ENCODE peak calls at places on chromosomes 7 and 10, in ten cellular contexts. B is IMR-90, A is tibial nerve, F is A549, P is adrenal gland, H is heart left ventricle, K is HCT116, N is gastrocnemius medialis, U is uterus, L is spleen. G is an unnamed sample. For H3K4me1, the result is how much of the 10 kb centered on the place peaks cover.

GRCh38 chr10:71291501-71291900 is 27.6 kb upstream of the SLC29A3 start:
- DNase-seq in B (no peak), A (no peak), F (no peak), P (no peak), H (no peak), K (no peak), N (no peak), U (no peak), L (no peak), G (no peak)

GRCh38 chr10:126277177-126277576 is 111.1 kb downstream of the ADAM12 start:
- DNase-seq in B (no peak), A (no peak), F (no peak), P (no peak), H (no peak), K (no peak), N (no peak), U (no peak), L (no peak), G (no peak)

GRCh38 chr7:107856806-107857540 is 34.0 kb upstream of the DLD start:
- DNase-seq in B (no peak), A (no peak), F (no peak), P (no peak), H (no peak), K (no peak), N (no peak), U (no peak), L (no peak), G (no peak)

GRCh38 chr10:69583106-69583505 is 9.9 kb upstream of the NEUROG3 start:
- DNase-seq in B (no peak), A (no peak), F (no peak), P (no peak), H (no peak), K (no peak), N (no peak), U (no peak), L (no peak), G (no peak)

GRCh38 chr7:85186083-85186520 is 754 bp downstream of the SEMA3D start:
- DNase-seq in B (peak), A (no peak), F (peak), P (peak), H (peak), K (no peak), N (no peak), U (peak), L (peak), G (no peak)

GRCh38 chr10:16408379-16408778 is 28.4 kb upstream of the PTER start:
- DNase-seq in B (no peak), A (no peak), F (no peak), P (no peak), H (no peak), K (no peak), N (no peak), U (no peak), L (no peak), G (no peak)

GRCh38 chr10:35822316-35822715 is 180.2 kb upstream of the FZD8 start:
- DNase-seq in B (peak), A (peak), F (no peak), P (peak), H (peak), K (no peak), N (peak), U (peak), L (no peak), G (no peak)

GRCh38 chr10:19658622-19659233 is 157.5 kb upstream of the PLXDC2 start:
- DNase-seq in B (no peak), A (no peak), F (no peak), P (no peak), H (no peak), K (no peak), N (no peak), U (no peak), L (no peak), G (no peak)

GRCh38 chr7:130853503-130854279 is 119.7 kb upstream of the KLF14 start:
- DNase-seq in B (peak), A (no peak), F (peak), P (no peak), H (no peak), K (peak), N (no peak), U (no peak), L (no peak), G (no peak)
- H3K4me1 ChIP-seq in B (under half), A (under half), F (under half), P (under half), H (under half), K (under half), N (under half), U (under half), L (under half), G (under half)

DNA sequence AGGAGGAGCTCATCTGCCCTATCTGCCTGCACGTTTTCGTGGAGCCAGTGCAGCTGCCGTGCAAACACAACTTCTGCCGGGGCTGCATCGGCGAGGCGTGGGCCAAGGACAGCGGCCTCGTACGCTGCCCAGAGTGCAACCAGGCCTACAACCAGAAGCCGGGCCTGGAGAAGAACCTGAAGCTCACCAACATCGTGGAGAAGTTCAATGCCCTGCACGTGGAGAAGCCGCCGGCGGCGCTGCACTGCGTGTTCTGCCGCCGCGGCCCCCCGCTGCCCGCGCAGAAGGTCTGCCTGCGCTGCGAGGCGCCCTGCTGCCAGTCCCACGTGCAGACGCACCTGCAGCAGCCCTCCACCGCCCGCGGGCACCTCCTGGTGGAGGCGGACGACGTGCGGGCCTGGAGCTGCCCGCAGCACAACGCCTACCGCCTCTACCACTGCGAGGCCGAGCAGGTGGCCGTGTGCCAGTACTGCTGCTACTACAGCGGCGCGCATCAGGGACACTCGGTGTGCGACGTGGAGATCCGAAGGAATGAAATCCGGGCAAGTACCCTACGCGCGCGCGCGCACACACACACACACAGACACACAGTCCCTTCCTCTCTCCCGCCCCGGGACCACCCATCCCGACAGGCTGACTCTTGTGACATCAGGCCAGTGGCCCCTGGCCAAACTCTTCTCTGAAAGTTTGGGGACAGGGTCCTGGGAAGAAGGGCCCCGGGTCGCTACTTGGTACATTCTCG is 538 bp downstream of the TRIM8 start:
- DNase-seq in B (peak), A (peak), F (peak), P (peak), H (peak), K (peak), N (peak), U (peak), L (peak), G (peak)
- TF ChIP-seq POLR2A in B (no peak), A (no peak), F (peak), P (no peak), H (no peak), K (peak), N (no peak), U (no peak), L (peak), G (peak)

GRCh38 chr7:18390523-18390907 is 105.0 kb upstream of the HDAC9 start:
- DNase-seq in B (no peak), A (no peak), F (no peak), P (no peak), H (no peak), K (no peak), N (no peak), U (no peak), L (no peak), G (no peak)

GRCh38 chr7:18384491-18385143 is 110.9 kb upstream of the HDAC9 start:
- DNase-seq in B (no peak), A (no peak), F (no peak), P (no peak), H (no peak), K (no peak), N (no peak), U (no peak), L (no peak), G (no peak)

GRCh38 chr7:18386590-18386989 is 109.0 kb upstream of the HDAC9 start:
- DNase-seq in B (no peak), A (no peak), F (no peak), P (no peak), H (no peak), K (no peak), N (no peak), U (no peak), L (no peak), G (no peak)

DNA sequence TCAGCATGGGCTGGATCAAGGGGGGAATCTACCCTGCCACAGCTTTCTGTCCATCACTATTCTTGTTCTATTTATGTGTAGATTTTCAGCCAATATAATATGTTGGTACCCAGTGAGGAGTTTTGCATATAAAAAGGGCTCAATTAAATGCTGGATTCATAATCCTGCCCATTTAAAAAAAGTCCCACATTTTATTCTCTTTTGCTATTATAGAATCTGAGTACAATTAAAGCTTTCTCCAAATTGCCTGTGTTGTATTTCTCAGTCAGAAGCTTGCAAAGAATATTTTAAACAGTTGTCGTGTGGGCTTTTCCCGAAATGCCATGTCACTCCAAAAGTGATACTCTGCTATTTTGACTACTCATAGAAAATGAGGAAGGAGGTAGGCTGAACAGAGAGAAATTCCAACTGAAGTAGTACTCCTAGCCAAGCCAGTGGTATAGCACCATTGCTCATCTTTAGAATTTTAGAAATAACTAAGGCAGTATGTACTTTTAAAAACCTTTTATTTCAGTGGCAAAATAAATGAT is 108.3 kb upstream of the HDAC9 start:
- DNase-seq in B (no peak), A (no peak), F (no peak), P (no peak), H (no peak), K (no peak), N (no peak), U (no peak), L (no peak), G (no peak)
- H3K4me1 ChIP-seq in B (under half), A (under half), F (under half), P (under half), H (under half), K (under half), N (under half), U (under half), L (under half), G (under half)

GRCh38 chr7:29565634-29565981 is 2.0 kb downstream of the PRR15 start:
- DNase-seq in B (no peak), A (no peak), F (no peak), P (no peak), H (no peak), K (no peak), N (no peak), U (no peak), L (peak), G (no peak)

GRCh38 chr7:29564455-29565185 is 985 bp downstream of the PRR15 start:
- DNase-seq in B (peak), A (no peak), F (peak), P (peak), H (peak), K (no peak), N (no peak), U (peak), L (peak), G (no peak)

GRCh38 chr7:29565186-29565540 is 1.5 kb downstream of the PRR15 start:
- DNase-seq in B (peak), A (no peak), F (no peak), P (no peak), H (no peak), K (no peak), N (no peak), U (no peak), L (no peak), G (no peak)

GRCh38 chr7:29562307-29562706 is 1.3 kb upstream of the PRR15 start:
- DNase-seq in B (no peak), A (no peak), F (no peak), P (no peak), H (no peak), K (no peak), N (no peak), U (no peak), L (no peak), G (no peak)

GRCh38 chr7:29563590-29564454 is at the start of gene PRR15:
- DNase-seq in B (no peak), A (no peak), F (peak), P (peak), H (peak), K (peak), N (no peak), U (peak), L (peak), G (no peak)
- TF ChIP-seq POLR2A in B (no peak), A (no peak), F (no peak), P (no peak), H (no peak), K (no peak), N (no peak), U (peak), L (no peak), G (no peak)

GRCh38 chr7:143379607-143380263 is 1.4 kb upstream of the ZYX start:
- DNase-seq in B (no peak), A (no peak), F (no peak), P (no peak), H (no peak), K (peak), N (no peak), U (no peak), L (no peak), G (no peak)
- H3K4me1 ChIP-seq in B (under half), A (under half), F (under half), P (under half), H (under half), K (under half), N (under half), U (under half), L (half or more), G (half or more)

GRCh38 chr7:123673137-123673732 is 17.6 kb downstream of the LMOD2 start:
- DNase-seq in B (no peak), A (no peak), F (no peak), P (no peak), H (no peak), K (no peak), N (no peak), U (no peak), L (no peak), G (no peak)
- TF ChIP-seq POLR2A in B (no peak), A (no peak), F (no peak), P (no peak), H (no peak), K (no peak), N (no peak), U (no peak), L (no peak), G (no peak)

GRCh38 chr10:44853148-44853734 is 57.9 kb upstream of the TMEM72 start:
- DNase-seq in B (peak), A (no peak), F (no peak), P (peak), H (no peak), K (no peak), N (no peak), U (no peak), L (no peak), G (no peak)
- H3K4me1 ChIP-seq in B (under half), A (under half), F (under half), P (under half), H (under half), K (under half), N (under half), U (under half), L (under half), G (under half)

GRCh38 chr10:124737221-124737620 is 7.0 kb downstream of the FAM53B start:
- DNase-seq in B (no peak), A (peak), F (no peak), P (no peak), H (no peak), K (no peak), N (no peak), U (no peak), L (no peak), G (no peak)
- TF ChIP-seq POLR2A in B (no peak), A (no peak), F (no peak), P (no peak), H (no peak), K (no peak), N (no peak), U (no peak), L (no peak), G (no peak)

GRCh38 chr10:102405108-102405561 is 9.6 kb downstream of the NFKB2 start:
- DNase-seq in B (no peak), A (no peak), F (no peak), P (no peak), H (no peak), K (no peak), N (no peak), U (no peak), L (no peak), G (no peak)

GRCh38 chr10:102404361-102405107 is 9.0 kb downstream of the NFKB2 start:
- DNase-seq in B (no peak), A (no peak), F (no peak), P (no peak), H (peak), K (no peak), N (no peak), U (no peak), L (no peak), G (no peak)

GRCh38 chr10:102407641-102407943 is 11.0 kb downstream of the PSD start:
- DNase-seq in B (no peak), A (no peak), F (no peak), P (no peak), H (no peak), K (no peak), N (no peak), U (no peak), L (no peak), G (no peak)

GRCh38 chr10:102403115-102403514 is 7.6 kb downstream of the NFKB2 start:
- DNase-seq in B (no peak), A (no peak), F (no peak), P (no peak), H (no peak), K (no peak), N (no peak), U (no peak), L (no peak), G (no peak)

GRCh38 chr10:102405632-102406031 is 10.1 kb downstream of the NFKB2 start:
- DNase-seq in B (no peak), A (no peak), F (no peak), P (no peak), H (no peak), K (no peak), N (no peak), U (no peak), L (no peak), G (no peak)
- H3K4me1 ChIP-seq in B (under half), A (under half), F (under half), P (under half), H (under half), K (under half), N (under half), U (under half), L (under half), G (under half)